ENCODE peak calls at places on chromosome 17, in seven cellular contexts. O is ovary; T is stimulated activated CD4-positive, alpha-beta T cell treated with anti-CD3 and anti-CD28 coated beads, Interleukin-12 subunit alpha, Interleukin-12 subunit beta, amount 100 ng/mL, for 48 hours; W is GDM1; A is prostate gland; I is AG08395; R is EL. K is an unnamed sample.

GRCh38 chr17:70558821-70559220 is 389.5 kb downstream of the KCNJ2 start:
- DNase-seq in O (no peak), T (no peak), W (no peak), A (no peak), I (no peak), R (peak), K (no peak)

GRCh38 chr17:77719806-77720205 is 238.7 kb upstream of the TNRC6C start:
- DNase-seq in O (no peak), T (no peak), W (no peak), A (no peak), I (no peak), R (no peak), K (no peak)

GRCh38 chr17:20174588-20175265 is 165.6 kb downstream of the SPECC1 start:
- DNase-seq in O (no peak), T (no peak), W (no peak), A (no peak), I (peak), R (peak), K (peak)

GRCh38 chr17:55663395-55663794 is 59.3 kb downstream of the TMEM100 start:
- DNase-seq in O (no peak), T (no peak), W (no peak), A (no peak), I (no peak), R (no peak), K (no peak)

GRCh38 chr17:74361613-74362391 is at the start of gene BTBD17:
- DNase-seq in O (peak), T (no peak), W (no peak), A (peak), I (peak), R (no peak), K (peak)

GRCh38 chr17:17511293-17511741 is 15.1 kb upstream of the RASD1 start:
- DNase-seq in O (no peak), T (no peak), W (no peak), A (no peak), I (no peak), R (peak), K (no peak)

GRCh38 chr17:73482674-73483293 is 161.5 kb downstream of the SDK2 start:
- DNase-seq in O (no peak), T (no peak), W (no peak), A (no peak), I (no peak), R (no peak), K (no peak)

GRCh38 chr17:21277332-21277731 is 7.2 kb upstream of the MAP2K3 start:
- DNase-seq in O (no peak), T (no peak), W (no peak), A (no peak), I (no peak), R (no peak), K (no peak)

GRCh38 chr17:43848601-43849000 is 1.6 kb downstream of the CD300LG start:
- DNase-seq in O (no peak), T (no peak), W (no peak), A (no peak), I (no peak), R (no peak), K (no peak)

GRCh38 chr17:76688165-76688622 is 22.6 kb downstream of the MXRA7 start:
- DNase-seq in O (peak), T (no peak), W (no peak), A (no peak), I (peak), R (peak), K (no peak)

GRCh38 chr17:80942360-80943345 is 49.0 kb upstream of the CHMP6 start:
- DNase-seq in O (peak), T (no peak), W (no peak), A (peak), I (peak), R (peak), K (peak)

GRCh38 chr17:79479876-79480275 is 131.0 kb downstream of the RBFOX3 start:
- DNase-seq in O (no peak), T (no peak), W (no peak), A (no peak), I (no peak), R (no peak), K (no peak)

GRCh38 chr17:75645889-75646625 is 12.8 kb downstream of the SMIM5 start:
- DNase-seq in O (no peak), T (no peak), W (peak), A (peak), I (no peak), R (no peak), K (no peak)

GRCh38 chr17:31318298-31319190 is 2.9 kb downstream of the EVI2A start:
- DNase-seq in O (peak), T (peak), W (no peak), A (no peak), I (no peak), R (no peak), K (no peak)

GRCh38 chr17:14464741-14465140 is 163.9 kb downstream of the HS3ST3B1 start:
- DNase-seq in O (no peak), T (no peak), W (no peak), A (peak), I (peak), R (peak), K (peak)

GRCh38 chr17:74190807-74191206 is 12.7 kb upstream of the RPL38 start:
- DNase-seq in O (no peak), T (no peak), W (no peak), A (no peak), I (peak), R (no peak), K (peak)

GRCh38 chr17:73643012-73643845 is 1.0 kb downstream of the SDK2 start:
- DNase-seq in O (peak), T (no peak), W (peak), A (peak), I (peak), R (no peak), K (peak)

GRCh38 chr17:55820675-55821074 is 69.8 kb downstream of the PCTP start:
- DNase-seq in O (no peak), T (no peak), W (no peak), A (no peak), I (no peak), R (no peak), K (no peak)

GRCh38 chr17:7315570-7316243 is 547 bp upstream of the GPS2 start:
- DNase-seq in O (peak), T (no peak), W (no peak), A (no peak), I (no peak), R (no peak), K (no peak)

GRCh38 chr17:42182927-42183734 is 2.1 kb downstream of the HCRT start:
- DNase-seq in O (no peak), T (no peak), W (no peak), A (no peak), I (peak), R (peak), K (peak)

GRCh38 chr17:73591278-73592078 is 52.8 kb downstream of the SDK2 start:
- DNase-seq in O (no peak), T (no peak), W (peak), A (no peak), I (no peak), R (no peak), K (no peak)

GRCh38 chr17:66310528-66311148 is 8.2 kb downstream of the PRKCA start:
- DNase-seq in O (no peak), T (peak), W (no peak), A (no peak), I (no peak), R (no peak), K (no peak)

GRCh38 chr17:18026408-18026776 is 12.6 kb downstream of the ATPAF2 start:
- DNase-seq in O (no peak), T (no peak), W (no peak), A (no peak), I (peak), R (peak), K (peak)

GRCh38 chr17:65783845-65784334 is 222.4 kb upstream of the AXIN2 start:
- DNase-seq in O (no peak), T (no peak), W (no peak), A (peak), I (peak), R (peak), K (peak)

GRCh38 chr17:27808629-27809028 is 8.3 kb upstream of the NOS2 start:
- DNase-seq in O (no peak), T (no peak), W (no peak), A (no peak), I (no peak), R (no peak), K (no peak)

GRCh38 chr17:70563301-70563820 is 394.0 kb downstream of the KCNJ2 start:
- DNase-seq in O (no peak), T (no peak), W (no peak), A (no peak), I (no peak), R (peak), K (no peak)

GRCh38 chr17:73156166-73156840 is 8.5 kb upstream of the SSTR2 start:
- DNase-seq in O (peak), T (peak), W (no peak), A (peak), I (peak), R (peak), K (peak)

GRCh38 chr17:44956998-44957981 is 9.7 kb upstream of the KIF18B start:
- DNase-seq in O (no peak), T (no peak), W (no peak), A (no peak), I (no peak), R (no peak), K (no peak)

GRCh38 chr17:61970030-61970429 is 42.2 kb upstream of the INTS2 start:
- DNase-seq in O (no peak), T (no peak), W (no peak), A (no peak), I (no peak), R (no peak), K (no peak)

GRCh38 chr17:55825213-55825612 is 74.4 kb downstream of the PCTP start:
- DNase-seq in O (no peak), T (no peak), W (no peak), A (no peak), I (no peak), R (no peak), K (no peak)

GRCh38 chr17:57810740-57811632 is 38.9 kb downstream of the MRPS23 start:
- DNase-seq in O (peak), T (no peak), W (peak), A (peak), I (peak), R (peak), K (peak)

GRCh38 chr17:81295678-81296381 is 723 bp upstream of the SLC38A10 start:
- DNase-seq in O (no peak), T (peak), W (peak), A (peak), I (peak), R (peak), K (peak)